ENCODE peak calls at places on chromosome 1, in nine cellular contexts. A is K562, N is endothelial cell of umbilical vein, H is A549, B is HCT116, U is HepG2, P is H1, E is GM12878, Z is SK-N-SH. K is an unnamed sample.

GRCh38 chr1:29986986-29987385 is 736.4 kb downstream of the MATN1 start:
- DNase-seq in E (no peak), H (no peak), A (no peak), U (no peak), B (no peak), N (no peak), Z (no peak), P (peak; percentile 42), K (no peak)

GRCh38 chr1:87330954-87331318 is 2.3 kb downstream of the LMO4 start:
- DNase-seq in B (no peak), Z (no peak), U (peak; percentile 75), E (no peak), H (no peak), A (peak; percentile 29), N (no peak), P (no peak), K (no peak)

GRCh38 chr1:27638805-27639204 is 3.8 kb upstream of the FGR start:
- DNase-seq in N (no peak), H (no peak), P (no peak), B (no peak), Z (no peak), U (no peak), A (no peak), E (no peak), K (no peak)

GRCh38 chr1:68808351-68808750 is 311.5 kb upstream of the DEPDC1 start:
- DNase-seq in A (no peak), U (no peak), H (no peak), P (no peak), B (no peak), E (no peak), N (no peak), Z (peak; percentile 48), K (peak; percentile 1)

GRCh38 chr1:54844564-54844963 is 42.4 kb downstream of the DHCR24 start:
- DNase-seq in N (no peak), E (no peak), U (no peak), A (no peak), Z (no peak), H (no peak), P (no peak), B (no peak), K (no peak)

GRCh38 chr1:20429296-20429695 is 56.7 kb downstream of the CAMK2N1 start:
- DNase-seq in P (no peak), N (no peak), A (no peak), B (no peak), Z (no peak), U (no peak), E (no peak), H (no peak), K (no peak)

GRCh38 chr1:23122023-23122738 is 46.5 kb downstream of the LUZP1 start:
- DNase-seq in A (no peak), N (peak; percentile 60), P (no peak), Z (no peak), B (no peak), H (no peak), E (no peak), U (no peak), K (peak; percentile 33)

GRCh38 chr1:33361553-33362262 is 40.8 kb upstream of the A3GALT2 start:
- DNase-seq in E (no peak), U (no peak), Z (no peak), B (no peak), P (no peak), A (no peak), H (no peak), N (peak; percentile 18), K (no peak)

GRCh38 chr1:201085902-201086735 is 26.1 kb downstream of the CACNA1S start:
- DNase-seq in E (no peak), N (peak; percentile 31), Z (peak; percentile 60), B (peak; percentile 51), A (peak; percentile 73), P (peak; percentile 81), U (peak; percentile 36), H (peak; percentile 61), K (peak; percentile 50)

GRCh38 chr1:39105841-39106765 is 80.0 kb downstream of the NDUFS5 start:
- DNase-seq in A (peak; percentile 71), Z (peak; percentile 54), U (peak; percentile 69), H (peak; percentile 46), E (no peak), P (peak; percentile 64), N (peak; percentile 76), B (no peak), K (peak; percentile 53)

GRCh38 chr1:115522386-115522785 is 119.4 kb upstream of the VANGL1 start:
- DNase-seq in U (no peak), A (no peak), E (no peak), Z (no peak), H (no peak), B (no peak), N (no peak), P (no peak), K (no peak)

GRCh38 chr1:198713081-198713480 is 74.2 kb downstream of the PTPRC start:
- DNase-seq in P (no peak), B (no peak), E (no peak), H (peak; percentile 5), N (no peak), A (no peak), U (no peak), Z (no peak), K (peak; percentile 8)

GRCh38 chr1:244839656-244840055 is 4.2 kb downstream of the COX20 start:
- DNase-seq in P (no peak), U (no peak), B (no peak), A (no peak), E (no peak), H (no peak), N (no peak), Z (no peak), K (peak; percentile 45)

GRCh38 chr1:9655127-9655723 is 3.7 kb downstream of the PIK3CD start:
- DNase-seq in B (no peak), A (no peak), E (no peak), U (no peak), N (no peak), H (no peak), Z (no peak), P (no peak), K (peak; percentile 85)

GRCh38 chr1:24964811-24965570 is 34.9 kb upstream of the RUNX3 start:
- DNase-seq in P (no peak), H (no peak), Z (no peak), U (no peak), E (peak; percentile 96), A (no peak), B (no peak), N (no peak), K (peak; percentile 98)

GRCh38 chr1:109201123-109201703 is 12.5 kb upstream of the SARS1 start:
- DNase-seq in P (peak; percentile 86), H (peak; percentile 49), Z (peak; percentile 56), N (peak; percentile 37), A (peak; percentile 93), E (no peak), B (no peak), U (peak; percentile 49), K (peak; percentile 81)

GRCh38 chr1:35857830-35858229 is 25.2 kb upstream of the AGO1 start:
- DNase-seq in E (no peak), H (peak; percentile 39), P (no peak), U (no peak), B (peak; percentile 10), Z (no peak), N (peak; percentile 18), A (no peak), K (peak; percentile 68)

DNA sequence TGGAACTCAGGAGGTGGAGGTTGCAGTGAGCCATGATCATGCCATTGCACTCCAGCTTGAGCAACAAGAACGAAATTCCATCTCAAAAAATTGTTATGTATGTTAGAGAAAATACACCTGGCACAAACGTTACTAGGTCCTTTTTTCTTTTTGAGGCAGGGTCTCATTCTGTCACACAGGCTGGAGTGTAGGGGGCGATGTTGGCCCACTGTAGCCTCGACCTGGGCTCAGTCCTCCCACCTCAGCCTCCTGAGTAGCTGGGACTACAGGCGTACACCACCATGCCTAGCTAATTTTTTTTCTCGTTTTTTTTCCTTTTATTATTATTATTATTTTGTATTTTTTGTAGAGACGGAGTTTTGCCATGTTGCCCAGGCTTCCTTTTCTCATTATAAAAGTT is 4.4 kb downstream of the HAX1 start:
- DNase-seq in P (peak; percentile 51), Z (peak; percentile 28), U (no peak), A (no peak), B (no peak), E (no peak), N (no peak), H (no peak), K (peak; percentile 40)
- TF ChIP-seq CTCF in P (peak; percentile 56), Z (peak; percentile 48), U (peak; percentile 62), A (peak; percentile 62), B (peak; percentile 33), E (peak; percentile 17), N (no peak), H (peak; percentile 19), K (peak; percentile 24)

GRCh38 chr1:924619-925323 is 1.0 kb downstream of the SAMD11 start:
- DNase-seq in N (peak; percentile 15), B (no peak), U (no peak), H (peak; percentile 71), E (no peak), A (peak; percentile 75), P (peak; percentile 75), Z (peak; percentile 74), K (peak; percentile 66)
- H3K4me3 ChIP-seq in N (no peak overlapping the region), B (peak overlapping the region; percentile 61), U (peak overlapping the region; percentile 62), H (peak overlapping the region; percentile 84), E (no peak overlapping the region), A (peak overlapping the region; percentile 44), P (peak overlapping the region; percentile 60), Z (peak overlapping the region; percentile 49), K (no peak overlapping the region)

DNA sequence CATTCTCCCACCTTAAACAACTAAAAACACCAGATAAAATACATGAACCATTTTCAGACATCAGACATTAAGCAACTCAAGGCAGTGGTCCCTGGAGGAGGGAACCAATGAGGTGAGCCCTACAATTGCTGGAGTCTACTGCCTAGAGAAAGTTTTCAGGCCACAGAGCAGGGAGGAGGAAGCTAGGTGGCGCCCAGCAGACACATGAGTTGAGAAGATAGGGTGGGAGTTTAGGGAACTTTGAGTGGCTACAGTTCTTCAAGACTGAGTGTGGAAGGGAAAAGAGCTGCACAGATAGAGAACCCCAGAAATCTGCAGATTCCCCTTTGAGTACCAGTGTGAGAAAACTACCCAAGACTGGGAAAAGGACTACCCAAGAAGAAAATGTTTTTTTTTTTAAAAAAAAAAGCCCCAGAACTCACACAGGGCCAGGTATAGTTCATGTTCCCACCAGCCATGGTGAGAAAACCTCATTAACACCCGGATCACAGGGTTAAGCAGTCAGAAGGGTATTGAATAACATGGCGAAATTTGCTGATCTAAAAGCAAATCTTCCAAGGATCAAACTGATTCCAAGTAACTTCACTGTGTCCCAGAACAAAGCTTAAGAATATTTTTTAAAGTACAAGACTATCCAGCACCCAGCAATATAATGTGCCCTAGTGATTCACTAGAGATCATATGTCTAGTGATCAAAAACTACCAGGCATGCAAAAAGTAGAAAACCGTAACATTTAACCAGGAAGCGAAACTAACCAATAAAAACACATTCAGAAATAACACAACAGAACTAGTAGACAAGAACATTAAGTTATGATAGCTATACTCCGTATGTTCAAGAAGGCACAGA is 12.0 kb downstream of the ALDH9A1 start:
- DNase-seq in Z (no peak), N (no peak), H (no peak), E (peak; percentile 24), U (no peak), P (no peak), B (no peak), A (peak; percentile 34), K (peak; percentile 65)
- TF ChIP-seq MAX in Z (no peak), N (no peak), H (no peak), E (no peak), U (no peak), P (no peak), B (no peak), A (no peak), K (no peak)

DNA sequence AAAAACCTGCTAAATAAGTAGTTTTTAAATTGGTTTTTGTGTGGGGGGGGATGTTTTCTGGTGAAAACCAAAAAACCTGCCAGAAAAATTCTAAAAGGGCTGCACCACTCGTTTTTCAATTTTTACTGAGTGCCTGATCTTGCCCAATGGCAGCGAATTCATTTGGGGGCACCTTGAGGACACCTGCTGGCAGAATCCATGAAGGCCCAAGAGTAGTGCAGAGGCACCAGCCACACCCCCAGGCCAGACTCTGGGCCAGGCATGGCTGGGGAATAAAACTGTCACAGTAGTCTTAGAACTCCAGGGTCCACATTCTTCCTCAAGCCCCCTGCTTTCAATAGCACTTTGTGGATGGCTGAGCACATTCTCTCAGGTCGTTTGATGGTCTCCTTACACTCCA is 50.3 kb downstream of the GLIS1 start:
- DNase-seq in B (no peak), H (peak; percentile 7), N (no peak), A (peak; percentile 50), P (no peak), Z (no peak), U (no peak), E (no peak), K (peak; percentile 24)
- TF ChIP-seq CTCF in B (peak; percentile 47), H (no peak), N (no peak), A (no peak), P (no peak), Z (peak; percentile 19), U (no peak), E (no peak), K (no peak)